ENCODE peak calls at places on chromosomes 5 and 9, in four cellular contexts. I, O, S and L are unnamed samples.

GRCh38 chr9:98222885-98223640 is 30.6 kb upstream of the CORO2A start:
- DNase-seq in I (no peak), O (no peak), S (peak; percentile 99), L (no peak)

GRCh38 chr9:75231167-75231566 is 142.9 kb downstream of the OSTF1 start:
- DNase-seq in I (no peak), O (no peak), S (no peak), L (no peak)

GRCh38 chr5:139600336-139600949 is 39.3 kb downstream of the UBE2D2 start:
- DNase-seq in I (no peak), O (no peak), S (peak; percentile 86), L (no peak)

GRCh38 chr5:72661405-72661804 is 154.2 kb upstream of the ZNF366 start:
- DNase-seq in I (no peak), O (no peak), S (peak; percentile 80), L (no peak)

GRCh38 chr5:41796061-41796460 is 74.2 kb downstream of the OXCT1 start:
- DNase-seq in I (no peak), O (no peak), S (no peak), L (no peak)

GRCh38 chr9:13361076-13361475 is 81.6 kb upstream of the MPDZ start:
- DNase-seq in I (no peak), O (no peak), S (no peak), L (no peak)

GRCh38 chr5:178994580-178995340 is at the start of gene GRM6:
- DNase-seq in I (no peak), O (no peak), S (no peak), L (no peak)

GRCh38 chr5:169300468-169301385 is at the start of gene SLIT3:
- DNase-seq in I (no peak), O (no peak), S (peak; percentile 47), L (no peak)

GRCh38 chr5:124660229-124661093 is 86.0 kb downstream of the ZNF608 start:
- DNase-seq in I (no peak), O (no peak), S (no peak), L (no peak)